ENCODE peak calls at places on chromosome 4, in nine cellular contexts. P is progenitor cell of endocrine pancreas, V is A549, N is pancreas, Z is hepatocyte, M is endothelial cell of umbilical vein, R is IMR-90, I is uterus, B is fibroblast of pulmonary artery. H is an unnamed sample.

GRCh38 chr4:2289955-2290333 is 28.0 kb upstream of the MXD4 start:
- DNase-seq in P (no peak), V (no peak), N (no peak), Z (peak; percentile 2), M (no peak), R (no peak), I (peak; percentile 11), B (no peak), H (peak; percentile 20)

GRCh38 chr4:3716034-3716875 is 49.9 kb upstream of the ADRA2C start:
- DNase-seq in P (no peak), V (no peak), N (no peak), Z (no peak), M (no peak), R (no peak), I (no peak), B (no peak), H (no peak)

GRCh38 chr4:127370495-127371069 is 262.2 kb upstream of the INTU start:
- DNase-seq in P (no peak), V (no peak), N (no peak), Z (peak; percentile 8), M (no peak), R (peak; percentile 1), I (peak; percentile 13), B (peak; percentile 30), H (no peak)

GRCh38 chr4:100034265-100034664 is 84.2 kb upstream of the H2AZ1 start:
- DNase-seq in P (no peak), V (no peak), N (no peak), Z (no peak), M (no peak), R (peak; percentile 24), I (no peak), B (no peak), H (no peak)

GRCh38 chr4:184123009-184123408 is 94.7 kb downstream of the ENPP6 start:
- DNase-seq in P (no peak), V (no peak), N (no peak), Z (no peak), M (no peak), R (no peak), I (no peak), B (no peak), H (no peak)

GRCh38 chr4:8410641-8411271 is 29.8 kb downstream of the ACOX3 start:
- DNase-seq in P (peak; percentile 19), V (peak; percentile 57), N (no peak), Z (peak; percentile 80), M (peak; percentile 94), R (peak; percentile 59), I (peak; percentile 69), B (peak; percentile 63), H (no peak)

GRCh38 chr4:103074598-103075434 is 1.7 kb downstream of the SLC9B2 start:
- DNase-seq in P (no peak), V (no peak), N (no peak), Z (no peak), M (peak; percentile 14), R (peak; percentile 52), I (no peak), B (peak; percentile 16), H (peak; percentile 16)

GRCh38 chr4:43089730-43090129 is 197.2 kb downstream of the GRXCR1 start:
- DNase-seq in P (no peak), V (no peak), N (no peak), Z (no peak), M (no peak), R (peak; percentile 28), I (no peak), B (peak; percentile 2), H (no peak)

GRCh38 chr4:19615086-19615689 is 636.5 kb upstream of the SLIT2 start:
- DNase-seq in P (no peak), V (no peak), N (no peak), Z (no peak), M (no peak), R (no peak), I (no peak), B (no peak), H (no peak)

GRCh38 chr4:160276785-160277325 is 1174.0 kb downstream of the RAPGEF2 start:
- DNase-seq in P (no peak), V (no peak), N (no peak), Z (no peak), M (no peak), R (no peak), I (no peak), B (no peak), H (no peak)

GRCh38 chr4:107742791-107743190 is 22.8 kb upstream of the PAPSS1 start:
- DNase-seq in P (no peak), V (no peak), N (no peak), Z (no peak), M (no peak), R (no peak), I (no peak), B (no peak), H (no peak)

DNA sequence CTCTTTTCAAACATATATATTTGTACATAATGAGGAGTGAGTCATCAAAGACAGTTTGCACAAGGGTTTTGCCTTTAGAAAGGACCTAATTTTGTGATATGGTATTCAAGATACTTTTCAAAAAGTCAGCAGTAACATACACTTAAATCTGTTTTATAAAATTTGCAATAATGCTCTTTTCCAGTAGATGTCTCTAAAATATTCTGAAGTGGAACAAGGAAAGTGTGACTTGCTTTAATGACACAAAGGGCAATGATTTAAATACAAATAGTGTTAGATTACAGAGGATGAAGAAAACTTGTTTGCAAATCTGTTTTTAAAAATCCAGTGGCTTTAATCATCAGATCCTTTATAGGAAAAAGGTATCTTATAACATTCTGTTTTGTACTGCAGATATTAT is 20.0 kb downstream of the MMRN1 start:
- DNase-seq in P (no peak), V (no peak), N (no peak), Z (no peak), M (no peak), R (no peak), I (no peak), B (no peak), H (no peak)
- TF ChIP-seq CTCF in P (no peak), V (peak; percentile 19), N (no peak), Z (peak; percentile 34), M (no peak), R (no peak), I (no peak), B (no peak), H (no peak)

GRCh38 chr4:139563515-139563914 is 7.5 kb upstream of the SETD7 start:
- DNase-seq in P (no peak), V (no peak), N (no peak), Z (no peak), M (no peak), R (no peak), I (no peak), B (no peak), H (no peak)

GRCh38 chr4:139562839-139563238 is 6.8 kb upstream of the SETD7 start:
- DNase-seq in P (no peak), V (no peak), N (no peak), Z (no peak), M (no peak), R (no peak), I (no peak), B (no peak), H (no peak)

GRCh38 chr4:139568206-139568969 is 12.4 kb upstream of the SETD7 start:
- DNase-seq in P (no peak), V (no peak), N (no peak), Z (no peak), M (no peak), R (no peak), I (no peak), B (no peak), H (no peak)

GRCh38 chr4:139562067-139562684 is 6.2 kb upstream of the SETD7 start:
- DNase-seq in P (no peak), V (no peak), N (no peak), Z (no peak), M (no peak), R (no peak), I (no peak), B (no peak), H (no peak)

GRCh38 chr4:139564502-139564901 is 8.5 kb upstream of the SETD7 start:
- DNase-seq in P (no peak), V (no peak), N (no peak), Z (no peak), M (no peak), R (no peak), I (no peak), B (no peak), H (no peak)
- TF ChIP-seq CTCF in P (no peak), V (no peak), N (no peak), Z (no peak), M (no peak), R (no peak), I (no peak), B (peak; percentile 24), H (no peak)

GRCh38 chr4:26622913-26623312 is 39.0 kb downstream of the TBC1D19 start:
- DNase-seq in P (no peak), V (no peak), N (no peak), Z (no peak), M (no peak), R (no peak), I (no peak), B (peak; percentile 7), H (no peak)
- TF ChIP-seq CTCF in P (no peak), V (no peak), N (no peak), Z (no peak), M (no peak), R (no peak), I (no peak), B (no peak), H (no peak)

GRCh38 chr4:121697626-121698025 is 846 bp upstream of the ANXA5 start:
- DNase-seq in P (no peak), V (no peak), N (no peak), Z (no peak), M (no peak), R (no peak), I (no peak), B (no peak), H (no peak)

GRCh38 chr4:121693450-121693849 is 3.3 kb downstream of the ANXA5 start:
- DNase-seq in P (no peak), V (no peak), N (no peak), Z (no peak), M (no peak), R (peak; percentile 37), I (no peak), B (no peak), H (no peak)

GRCh38 chr4:121698119-121698732 is 1.4 kb upstream of the ANXA5 start:
- DNase-seq in P (no peak), V (no peak), N (no peak), Z (no peak), M (no peak), R (no peak), I (peak; percentile 56), B (no peak), H (no peak)

GRCh38 chr4:121696140-121696640 is 590 bp downstream of the ANXA5 start:
- DNase-seq in P (peak; percentile 10), V (no peak), N (peak; percentile 63), Z (peak; percentile 78), M (peak; percentile 69), R (peak; percentile 85), I (peak; percentile 82), B (peak; percentile 87), H (peak; percentile 42)

GRCh38 chr4:121696641-121697461 is at the start of gene ANXA5:
- DNase-seq in P (peak; percentile 76), V (peak; percentile 42), N (peak; percentile 90), Z (peak; percentile 96), M (peak; percentile 88), R (peak; percentile 88), I (peak; percentile 90), B (peak; percentile 90), H (peak; percentile 76)
- TF ChIP-seq CTCF in P (peak; percentile 29), V (peak; percentile 41), N (no peak), Z (peak; percentile 51), M (peak; percentile 41), R (peak; percentile 61), I (peak; percentile 40), B (peak; percentile 7), H (no peak)